ENCODE peak calls at places on chromosomes 2 and 18, in seven cellular contexts. S is ovary; Q is CD8-positive, alpha-beta T cell; W is endodermal cell; Z is breast epithelium; B is tibial artery; F is thoracic aorta. V is an unnamed sample. For H3K4me1, the result is how much of the 10 kb centered on the place peaks cover.

GRCh38 chr2:155223781-155224406 is 525.4 kb downstream of the KCNJ3 start:
- DNase-seq in S (no peak), Q (no peak), W (no peak), Z (no peak), B (no peak), F (no peak), V (no peak)

GRCh38 chr18:13026583-13027270 is 35.6 kb downstream of the CEP192 start:
- DNase-seq in S (no peak), Q (no peak), W (no peak), Z (no peak), B (no peak), F (no peak), V (no peak)

GRCh38 chr2:189179607-189179979 is at the start of gene COL5A2:
- DNase-seq in S (peak), Q (no peak), W (peak), Z (peak), B (peak), F (peak), V (peak)

GRCh38 chr2:68178432-68178831 is 20.7 kb downstream of the PNO1 start:
- DNase-seq in S (no peak), Q (no peak), W (no peak), Z (no peak), B (no peak), F (no peak), V (no peak)

GRCh38 chr2:119233326-119234020 is 9.8 kb downstream of the STEAP3 start:
- DNase-seq in S (no peak), Q (no peak), W (no peak), Z (no peak), B (no peak), F (no peak), V (no peak)

GRCh38 chr2:177245010-177245422 is 19.5 kb downstream of the NFE2L2 start:
- DNase-seq in S (no peak), Q (no peak), W (peak), Z (no peak), B (no peak), F (no peak), V (no peak)

GRCh38 chr2:197297262-197297661 is 13.3 kb downstream of the ANKRD44 start:
- DNase-seq in S (no peak), Q (no peak), W (no peak), Z (no peak), B (no peak), F (no peak), V (no peak)

GRCh38 chr2:100196786-100197494 is 54.5 kb upstream of the AFF3 start:
- DNase-seq in S (no peak), Q (no peak), W (peak), Z (no peak), B (no peak), F (no peak), V (no peak)

GRCh38 chr2:232997749-232998665 is 15.0 kb downstream of the NGEF start:
- DNase-seq in S (no peak), Q (no peak), W (no peak), Z (no peak), B (no peak), F (no peak), V (no peak)

GRCh38 chr2:216651370-216651881 is 18.2 kb downstream of the IGFBP2 start:
- DNase-seq in S (peak), Q (no peak), W (no peak), Z (no peak), B (no peak), F (no peak), V (no peak)

GRCh38 chr2:86038291-86039081 is 67.2 kb downstream of the POLR1A start:
- DNase-seq in S (peak), Q (peak), W (no peak), Z (no peak), B (peak), F (no peak), V (peak)

GRCh38 chr2:153047220-153047619 is 328.8 kb downstream of the ARL6IP6 start:
- DNase-seq in S (no peak), Q (no peak), W (no peak), Z (no peak), B (no peak), F (no peak), V (no peak)

GRCh38 chr18:77635441-77635840 is 385.8 kb downstream of the GALR1 start:
- DNase-seq in S (no peak), Q (no peak), W (no peak), Z (no peak), B (no peak), F (no peak), V (no peak)

GRCh38 chr18:5630057-5630765 is 86.4 kb upstream of the EPB41L3 start:
- DNase-seq in S (no peak), Q (no peak), W (peak), Z (peak), B (peak), F (no peak), V (peak)

GRCh38 chr2:237227190-237227988 is 141.7 kb downstream of the COPS8 start:
- DNase-seq in S (no peak), Q (no peak), W (no peak), Z (no peak), B (no peak), F (no peak), V (no peak)

GRCh38 chr2:195671563-195671962 is 14.5 kb downstream of the SLC39A10 start:
- DNase-seq in S (no peak), Q (no peak), W (no peak), Z (no peak), B (no peak), F (no peak), V (no peak)

GRCh38 chr18:76564636-76565237 is 69.7 kb upstream of the ZNF516 start:
- DNase-seq in S (no peak), Q (no peak), W (no peak), Z (no peak), B (no peak), F (no peak), V (no peak)

GRCh38 chr18:28576941-28577340 is 400.0 kb upstream of the CDH2 start:
- DNase-seq in S (no peak), Q (no peak), W (no peak), Z (no peak), B (no peak), F (no peak), V (no peak)

GRCh38 chr2:39948016-39948719 is 169.1 kb upstream of the THUMPD2 start:
- DNase-seq in S (no peak), Q (no peak), W (no peak), Z (no peak), B (no peak), F (no peak), V (no peak)

GRCh38 chr2:178419123-178419522 is 31.9 kb downstream of the PRKRA start:
- DNase-seq in S (no peak), Q (no peak), W (no peak), Z (no peak), B (no peak), F (no peak), V (no peak)

GRCh38 chr18:9109523-9109922 is 7.0 kb downstream of the NDUFV2 start:
- DNase-seq in S (no peak), Q (no peak), W (no peak), Z (no peak), B (no peak), F (no peak), V (no peak)

GRCh38 chr2:240797500-240797895 is 22.5 kb downstream of the KIF1A start:
- DNase-seq in S (no peak), Q (no peak), W (no peak), Z (no peak), B (no peak), F (no peak), V (no peak)

GRCh38 chr2:234256516-234256915 is 206.0 kb downstream of the SPP2 start:
- DNase-seq in S (no peak), Q (no peak), W (peak), Z (no peak), B (no peak), F (no peak), V (no peak)

GRCh38 chr2:102396012-102396411 is 26.9 kb upstream of the IL18RAP start:
- DNase-seq in S (no peak), Q (no peak), W (no peak), Z (no peak), B (no peak), F (no peak), V (no peak)

GRCh38 chr2:160970052-160970846 is 190.0 kb upstream of the TANK start:
- DNase-seq in S (peak), Q (no peak), W (peak), Z (no peak), B (no peak), F (no peak), V (peak)

GRCh38 chr2:44751754-44752479 is 189.6 kb upstream of the SIX3 start:
- DNase-seq in S (no peak), Q (no peak), W (peak), Z (no peak), B (no peak), F (no peak), V (no peak)

GRCh38 chr2:196435189-196435588 is 204.3 kb upstream of the CCDC150 start:
- DNase-seq in S (no peak), Q (no peak), W (no peak), Z (no peak), B (no peak), F (no peak), V (no peak)

GRCh38 chr2:105789745-105790466 is 45.2 kb downstream of the NCK2 start:
- DNase-seq in S (no peak), Q (peak), W (no peak), Z (no peak), B (peak), F (peak), V (peak)

GRCh38 chr2:63186331-63186730 is 135.7 kb downstream of the OTX1 start:
- DNase-seq in S (no peak), Q (no peak), W (no peak), Z (no peak), B (no peak), F (no peak), V (no peak)

GRCh38 chr2:196927318-196928225 is 1.1 kb upstream of the PGAP1 start:
- DNase-seq in S (peak), Q (peak), W (no peak), Z (no peak), B (no peak), F (no peak), V (peak)

GRCh38 chr2:112881217-112882000 is 29.6 kb upstream of the IL37 start:
- DNase-seq in S (no peak), Q (no peak), W (no peak), Z (no peak), B (no peak), F (no peak), V (peak)

GRCh38 chr18:302097-302496 is 34.2 kb upstream of the THOC1 start:
- DNase-seq in S (no peak), Q (no peak), W (no peak), Z (no peak), B (no peak), F (no peak), V (no peak)

GRCh38 chr18:37483984-37484892 is 81.4 kb downstream of the CELF4 start:
- DNase-seq in S (no peak), Q (no peak), W (peak), Z (no peak), B (no peak), F (no peak), V (no peak)

GRCh38 chr2:191202881-191203397 is 42.3 kb upstream of the MYO1B start:
- DNase-seq in S (no peak), Q (no peak), W (no peak), Z (no peak), B (no peak), F (no peak), V (no peak)

GRCh38 chr2:144256996-144257707 is 262.8 kb downstream of the ZEB2 start:
- DNase-seq in S (no peak), Q (no peak), W (no peak), Z (no peak), B (no peak), F (no peak), V (no peak)

GRCh38 chr2:226611944-226612318 is 187.7 kb downstream of the IRS1 start:
- DNase-seq in S (no peak), Q (no peak), W (no peak), Z (no peak), B (no peak), F (no peak), V (no peak)

GRCh38 chr2:168180914-168181313 is 66.5 kb downstream of the STK39 start:
- DNase-seq in S (no peak), Q (no peak), W (no peak), Z (no peak), B (no peak), F (no peak), V (no peak)

GRCh38 chr2:157443090-157443489 is 799 bp downstream of the CYTIP start:
- DNase-seq in S (no peak), Q (no peak), W (no peak), Z (no peak), B (no peak), F (no peak), V (no peak)

GRCh38 chr2:98507940-98508689 is 63.5 kb downstream of the INPP4A start:
- DNase-seq in S (no peak), Q (no peak), W (no peak), Z (no peak), B (peak), F (no peak), V (peak)

DNA sequence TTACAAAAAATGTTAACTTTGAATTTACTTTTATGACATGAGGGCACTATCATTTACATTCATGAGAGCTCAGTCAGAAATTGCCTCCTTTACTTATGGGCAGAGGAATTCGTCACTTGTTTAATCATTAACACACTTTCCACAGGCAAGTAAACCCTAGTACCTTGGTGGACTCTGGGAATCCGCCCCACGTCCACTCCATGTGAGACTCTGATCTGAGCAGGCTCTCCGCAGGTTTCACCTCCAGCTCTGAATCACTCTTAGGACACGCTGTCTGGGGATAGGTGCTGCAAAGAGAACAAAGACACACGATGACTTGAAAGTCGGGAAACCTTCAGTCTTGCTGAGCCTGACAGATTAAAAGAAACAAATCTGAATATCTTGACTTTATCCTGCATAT is 73.6 kb downstream of the LPIN2 start:
- DNase-seq in S (no peak), Q (no peak), W (no peak), Z (no peak), B (no peak), F (no peak), V (no peak)
- H3K27ac ChIP-seq in S (no peak), Q (no peak), W (no peak), Z (no peak), B (no peak), F (no peak), V (no peak)

GRCh38 chr2:224947566-224947965 is 94.7 kb downstream of the DOCK10 start:
- DNase-seq in S (no peak), Q (no peak), W (no peak), Z (no peak), B (no peak), F (no peak), V (no peak)

GRCh38 chr2:224946911-224947310 is 95.4 kb downstream of the DOCK10 start:
- DNase-seq in S (no peak), Q (no peak), W (no peak), Z (no peak), B (no peak), F (no peak), V (no peak)

GRCh38 chr2:224951723-224952481 is 90.4 kb downstream of the DOCK10 start:
- DNase-seq in S (no peak), Q (no peak), W (no peak), Z (no peak), B (no peak), F (no peak), V (no peak)

GRCh38 chr2:224948005-224948404 is 94.3 kb downstream of the DOCK10 start:
- DNase-seq in S (no peak), Q (no peak), W (no peak), Z (no peak), B (no peak), F (no peak), V (no peak)

DNA sequence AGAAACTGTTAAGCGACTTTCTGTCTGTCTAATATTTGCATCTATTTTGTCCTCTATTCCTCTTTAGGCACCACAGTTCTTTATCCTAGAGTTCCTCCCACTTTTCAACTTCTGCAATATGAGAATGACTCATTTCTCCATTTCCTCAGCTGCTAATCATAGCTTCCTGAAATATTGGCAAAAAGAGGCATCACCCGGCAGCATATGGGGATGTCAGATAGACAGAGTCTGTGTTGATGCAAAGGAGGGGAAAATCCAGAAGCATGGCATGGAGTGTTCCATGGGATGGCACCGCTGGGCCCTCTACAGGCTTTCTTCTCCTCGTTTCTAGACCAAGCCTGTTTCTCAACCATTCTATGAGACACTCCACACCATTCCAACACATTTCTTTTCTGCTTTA is 93.4 kb downstream of the DOCK10 start:
- DNase-seq in S (no peak), Q (no peak), W (no peak), Z (no peak), B (no peak), F (no peak), V (no peak)
- H3K4me1 ChIP-seq in S (under half), Q (half or more), W (under half), Z (under half), B (under half), F (under half), V (under half)

DNA sequence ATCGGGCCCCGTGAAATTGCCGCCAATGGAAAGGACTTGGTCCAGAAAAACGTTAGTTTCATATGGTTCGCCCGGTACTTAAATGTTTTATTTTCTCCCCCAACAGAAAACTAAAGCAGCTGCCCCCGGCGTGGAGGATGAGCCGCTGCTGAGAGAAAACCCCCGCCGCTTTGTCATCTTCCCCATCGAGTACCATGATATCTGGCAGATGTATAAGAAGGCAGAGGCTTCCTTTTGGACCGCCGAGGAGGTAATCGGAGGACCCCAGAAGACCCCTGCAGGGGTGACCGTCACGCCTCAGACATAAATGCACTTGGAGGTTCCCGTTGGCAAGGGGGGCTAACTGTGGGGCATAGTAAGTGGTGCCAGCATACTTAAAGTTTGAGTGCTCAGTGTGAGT is 742 bp downstream of the RRM2 start:
- DNase-seq in S (no peak), Q (no peak), W (no peak), Z (no peak), B (peak), F (no peak), V (no peak)
- H3K27ac ChIP-seq in S (no peak), Q (no peak), W (no peak), Z (no peak), B (no peak), F (no peak), V (no peak)

GRCh38 chr2:28633739-28634138 is 117.9 kb upstream of the PPP1CB start:
- DNase-seq in S (no peak), Q (no peak), W (no peak), Z (no peak), B (no peak), F (no peak), V (no peak)

GRCh38 chr2:28635251-28635650 is 116.4 kb upstream of the PPP1CB start:
- DNase-seq in S (no peak), Q (no peak), W (no peak), Z (no peak), B (peak), F (peak), V (no peak)

GRCh38 chr2:28631514-28632206 is 120.0 kb upstream of the PPP1CB start:
- DNase-seq in S (no peak), Q (no peak), W (no peak), Z (no peak), B (peak), F (no peak), V (no peak)

GRCh38 chr2:28632791-28633190 is 118.8 kb upstream of the PPP1CB start:
- DNase-seq in S (no peak), Q (no peak), W (no peak), Z (no peak), B (no peak), F (no peak), V (no peak)

DNA sequence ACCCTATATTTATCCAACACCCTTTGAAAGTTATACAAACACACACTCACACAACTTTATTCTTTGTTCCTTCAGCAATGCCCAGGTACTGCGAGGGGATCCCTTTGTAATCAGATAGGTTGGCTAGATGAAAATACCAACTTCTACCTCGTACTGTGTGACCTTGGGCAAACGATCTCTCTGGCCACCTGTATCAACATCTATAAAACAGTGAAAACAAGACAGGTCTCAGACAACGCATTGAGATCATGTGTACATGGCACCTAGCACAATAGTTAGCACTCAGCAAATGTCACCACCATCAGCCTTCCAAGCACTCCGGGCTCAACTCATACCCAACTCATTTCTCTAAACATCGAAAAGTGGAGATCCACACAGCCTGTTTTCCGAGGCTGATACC is 118.4 kb upstream of the PPP1CB start:
- DNase-seq in S (no peak), Q (no peak), W (no peak), Z (no peak), B (no peak), F (no peak), V (peak)
- H3K4me1 ChIP-seq in S (under half), Q (under half), W (under half), Z (under half), B (half or more), F (under half), V (under half)

GRCh38 chr2:117693651-117694050 is 120.8 kb upstream of the DDX18 start:
- DNase-seq in S (no peak), Q (no peak), W (no peak), Z (no peak), B (no peak), F (no peak), V (no peak)

GRCh38 chr2:117693166-117693565 is 121.3 kb upstream of the DDX18 start:
- DNase-seq in S (no peak), Q (no peak), W (no peak), Z (no peak), B (no peak), F (no peak), V (no peak)

GRCh38 chr2:117686699-117687098 is 127.8 kb upstream of the DDX18 start:
- DNase-seq in S (no peak), Q (no peak), W (no peak), Z (no peak), B (no peak), F (no peak), V (no peak)

GRCh38 chr2:117691980-117692379 is 122.5 kb upstream of the DDX18 start:
- DNase-seq in S (no peak), Q (no peak), W (peak), Z (no peak), B (no peak), F (no peak), V (no peak)
- H3K27ac ChIP-seq in S (no peak), Q (no peak), W (peak), Z (no peak), B (no peak), F (no peak), V (no peak)

DNA sequence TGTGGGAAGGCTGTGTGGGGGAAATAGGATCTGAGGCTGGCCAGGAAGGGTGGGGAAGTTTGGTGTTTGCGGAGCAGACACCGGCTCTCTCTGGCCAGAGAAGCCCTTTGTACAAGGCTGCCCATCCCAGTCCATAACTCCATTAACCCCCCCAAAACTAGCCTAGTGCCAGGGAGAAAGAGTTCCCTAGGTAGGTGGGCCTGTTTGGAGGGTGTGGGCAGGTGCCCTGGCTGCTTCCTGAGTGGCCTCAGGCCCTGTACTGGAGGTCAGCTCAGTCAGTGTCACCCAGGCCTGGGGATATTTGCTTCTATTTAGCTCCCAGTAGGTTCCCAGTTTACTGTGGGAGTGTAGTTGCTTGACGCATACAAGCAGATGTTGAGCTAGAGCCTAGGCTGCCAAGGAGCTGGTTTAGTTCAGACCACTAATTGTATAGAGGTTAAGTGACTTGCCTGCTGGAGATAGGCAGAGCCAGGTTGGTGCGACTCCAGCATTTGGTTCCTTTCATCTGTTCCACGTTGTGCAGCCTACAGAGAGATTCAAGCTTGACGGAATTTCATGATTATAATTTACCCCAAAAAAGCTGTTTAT is 2.9 kb upstream of the GREB1 start:
- DNase-seq in S (no peak), Q (no peak), W (peak), Z (peak), B (no peak), F (no peak), V (no peak)
- H3K4me1 ChIP-seq in S (under half), Q (under half), W (under half), Z (under half), B (under half), F (under half), V (under half)